ENCODE peak calls at places on chromosome 14, in four cellular contexts. G, L, M and S are unnamed samples.

GRCh38 chr14:25049559-25050493 is at the start of gene STXBP6:
- DNase-seq in G (peak), L (no peak), M (no peak), S (peak)

GRCh38 chr14:31261859-31262739 is 54.5 kb upstream of the HECTD1 start:
- DNase-seq in G (peak), L (no peak), M (peak), S (no peak)

GRCh38 chr14:51554339-51554920 is 97.3 kb upstream of the FRMD6 start:
- DNase-seq in G (no peak), L (no peak), M (no peak), S (no peak)

GRCh38 chr14:23147676-23148075 is 28.6 kb upstream of the CEBPE start:
- DNase-seq in G (no peak), L (no peak), M (no peak), S (no peak)

GRCh38 chr14:54338696-54339317 is 58.0 kb upstream of the CDKN3 start:
- DNase-seq in G (no peak), L (no peak), M (no peak), S (no peak)

GRCh38 chr14:43651896-43652295 is 855.2 kb downstream of the FSCB start:
- DNase-seq in G (no peak), L (no peak), M (no peak), S (no peak)

GRCh38 chr14:53848851-53849250 is 107.8 kb downstream of the BMP4 start:
- DNase-seq in G (no peak), L (no peak), M (no peak), S (no peak)

GRCh38 chr14:38204717-38205115 is 3.0 kb upstream of the SSTR1 start:
- DNase-seq in G (no peak), L (no peak), M (no peak), S (no peak)

GRCh38 chr14:94615254-94615653 is 3.1 kb downstream of the SERPINA3 start:
- DNase-seq in G (no peak), L (no peak), M (no peak), S (no peak)

GRCh38 chr14:91286530-91286937 is 42.0 kb upstream of the GPR68 start:
- DNase-seq in G (peak), L (peak), M (peak), S (peak)

GRCh38 chr14:33949051-33950037 is 1.5 kb downstream of the EGLN3 start:
- DNase-seq in G (no peak), L (peak), M (no peak), S (no peak)

GRCh38 chr14:64234877-64235651 is 59.1 kb downstream of the ESR2 start:
- DNase-seq in G (no peak), L (no peak), M (no peak), S (no peak)

GRCh38 chr14:89617471-89618291 is 200.6 kb upstream of the FOXN3 start:
- DNase-seq in G (no peak), L (no peak), M (no peak), S (no peak)

GRCh38 chr14:106790189-106791036 is 1264.0 kb downstream of the TMEM121 start:
- DNase-seq in G (peak), L (peak), M (no peak), S (peak)

GRCh38 chr14:42079911-42080310 is 473.2 kb downstream of the LRFN5 start:
- DNase-seq in G (no peak), L (no peak), M (no peak), S (no peak)

GRCh38 chr14:31529053-31529452 is 32.2 kb upstream of the NUBPL start:
- DNase-seq in G (no peak), L (no peak), M (no peak), S (no peak)

GRCh38 chr14:66432334-66432733 is 53.8 kb upstream of the CCDC196 start:
- DNase-seq in G (no peak), L (no peak), M (no peak), S (no peak)

GRCh38 chr14:90605430-90605829 is 208.6 kb downstream of the CALM1 start:
- DNase-seq in G (no peak), L (no peak), M (no peak), S (no peak)

GRCh38 chr14:27506272-27506671 is 908.4 kb upstream of the NOVA1 start:
- DNase-seq in G (no peak), L (no peak), M (no peak), S (no peak)
- TF ChIP-seq SPI1 in G (no peak), L (no peak), M (no peak), S (no peak)

GRCh38 chr14:76376409-76376877 is 506 bp downstream of the ESRRB start:
- DNase-seq in G (no peak), L (no peak), M (no peak), S (no peak)

GRCh38 chr14:76376878-76377523 is 1.1 kb downstream of the ESRRB start:
- DNase-seq in G (no peak), L (no peak), M (no peak), S (no peak)

GRCh38 chr14:76377675-76378074 is 1.7 kb downstream of the ESRRB start:
- DNase-seq in G (no peak), L (no peak), M (no peak), S (no peak)

GRCh38 chr14:76375484-76375883 is 453 bp upstream of the ESRRB start:
- DNase-seq in G (no peak), L (no peak), M (no peak), S (no peak)

GRCh38 chr14:76376001-76376404 is at the start of gene ESRRB:
- DNase-seq in G (no peak), L (no peak), M (no peak), S (no peak)
- TF ChIP-seq SPI1 in G (no peak), L (no peak), M (no peak), S (no peak)

GRCh38 chr14:104793703-104793959 is 1.9 kb downstream of the AKT1 start:
- DNase-seq in G (no peak), L (no peak), M (no peak), S (no peak)

GRCh38 chr14:104794099-104794498 is 1.4 kb downstream of the AKT1 start:
- DNase-seq in G (no peak), L (peak), M (no peak), S (peak)

GRCh38 chr14:104792945-104793702 is 2.4 kb downstream of the AKT1 start:
- DNase-seq in G (no peak), L (no peak), M (no peak), S (no peak)

GRCh38 chr14:104791425-104791824 is 4.1 kb downstream of the AKT1 start:
- DNase-seq in G (no peak), L (no peak), M (no peak), S (no peak)

GRCh38 chr14:104792101-104792884 is 3.3 kb downstream of the AKT1 start:
- DNase-seq in G (no peak), L (no peak), M (no peak), S (no peak)
- TF ChIP-seq SPI1 in G (no peak), L (no peak), M (no peak), S (no peak)

DNA sequence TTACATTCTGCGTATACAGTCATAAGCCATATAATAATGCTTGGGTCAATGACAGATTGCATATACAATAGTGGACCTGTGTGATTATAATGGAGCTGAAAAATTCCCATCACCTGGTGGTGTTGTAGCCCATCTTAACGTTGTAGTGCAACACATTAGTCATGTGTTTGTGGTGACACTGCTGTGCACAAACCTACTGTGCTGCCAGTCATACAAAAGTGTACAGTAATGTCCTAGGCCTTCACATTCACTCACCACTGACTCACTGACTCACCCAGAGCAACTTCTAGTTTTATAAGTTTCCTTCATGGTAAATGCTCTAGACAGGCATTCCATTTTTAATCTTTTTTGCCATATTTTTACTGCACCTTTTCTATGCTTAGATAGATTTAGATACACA is 194.8 kb upstream of the SEL1L start:
- DNase-seq in G (no peak), L (no peak), M (no peak), S (no peak)
- TF ChIP-seq SPI1 in G (no peak), L (no peak), M (no peak), S (no peak)

GRCh38 chr14:82414853-82415539 is 881.3 kb upstream of the SEL1L start:
- DNase-seq in G (no peak), L (no peak), M (no peak), S (no peak)
- TF ChIP-seq SPI1 in G (no peak), L (no peak), M (no peak), S (no peak)

DNA sequence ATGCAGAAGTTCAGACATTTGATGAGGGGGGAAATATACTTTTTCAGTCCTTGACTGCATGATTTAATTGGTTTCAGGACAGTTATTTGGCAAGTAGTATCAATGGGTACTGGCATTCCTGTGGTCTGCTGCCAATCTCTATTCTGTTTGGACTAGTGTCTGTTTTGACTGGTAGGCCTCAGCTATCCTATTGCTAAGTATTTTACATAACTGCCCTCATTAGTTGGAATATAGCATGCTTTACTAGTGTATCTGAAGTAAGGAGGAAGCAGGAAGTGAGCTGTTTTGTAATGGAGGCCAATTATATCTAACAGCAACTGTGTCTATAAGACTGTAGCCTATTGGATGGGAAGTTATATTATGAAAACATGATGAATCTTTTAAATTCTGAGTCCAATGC is 104.3 kb downstream of the FLRT2 start:
- DNase-seq in G (no peak), L (no peak), M (no peak), S (no peak)
- TF ChIP-seq SPI1 in G (no peak), L (no peak), M (no peak), S (no peak)